ENCODE peak calls at places on chromosomes 6 and 20, in nine cellular contexts. W is T-helper 2 cell; O is activated naive CD8-positive, alpha-beta T cell treated with anti-CD3 and anti-CD28 coated beads, Interleukin-2, amount 50 U/mL, for 24 hours; Y is NCI-H345; R is endothelial cell; I is fibroblast of lung; N is MM.1S; S is fibroblast of the conjunctiva; A is WTC11. G is an unnamed sample.
A peak's percentile ranks its signal among the peaks of the same experiment; 100 is the strongest.

GRCh38 chr6:45566882-45567281 is 189.1 kb upstream of the SUPT3H start:
- DNase-seq in R (no peak), A (no peak), W (no peak), O (no peak), S (no peak), I (no peak), Y (no peak), N (no peak), G (no peak)

GRCh38 chr6:137989696-137990095 is 117.5 kb downstream of the PERP start:
- DNase-seq in S (no peak), I (no peak), W (no peak), O (no peak), R (no peak), A (no peak), Y (no peak), N (no peak), G (no peak)

GRCh38 chr6:75382634-75382900 is 98.0 kb upstream of the TMEM30A start:
- DNase-seq in A (no peak), N (no peak), I (no peak), Y (no peak), S (no peak), W (no peak), R (no peak), O (no peak), G (no peak)

GRCh38 chr6:154164397-154164796 is 125.4 kb downstream of the OPRM1 start:
- DNase-seq in S (peak; percentile 78), A (no peak), O (no peak), N (no peak), R (no peak), Y (no peak), I (peak; percentile 98), W (no peak), G (no peak)

GRCh38 chr6:12851123-12851695 is 134.6 kb downstream of the PHACTR1 start:
- DNase-seq in R (no peak), N (no peak), W (no peak), O (no peak), Y (no peak), I (no peak), A (no peak), S (no peak), G (no peak)

GRCh38 chr6:104540743-104541142 is 319.0 kb downstream of the HACE1 start:
- DNase-seq in Y (no peak), S (peak; percentile 27), A (no peak), W (no peak), R (no peak), I (peak; percentile 43), N (no peak), O (no peak), G (no peak)

GRCh38 chr20:51579137-51579536 is 36.6 kb upstream of the NFATC2 start:
- DNase-seq in Y (no peak), I (no peak), A (no peak), O (no peak), S (no peak), R (no peak), N (no peak), W (no peak), G (no peak)

GRCh38 chr20:32975698-32976674 is 28.2 kb downstream of the SUN5 start:
- DNase-seq in O (no peak), A (peak; percentile 5), S (no peak), R (no peak), Y (no peak), W (no peak), N (no peak), I (no peak), G (no peak)

GRCh38 chr6:160065200-160065599 is 56.4 kb upstream of the SLC22A1 start:
- DNase-seq in I (no peak), N (no peak), R (no peak), W (no peak), S (no peak), A (no peak), Y (no peak), O (no peak), G (no peak)

GRCh38 chr6:110703010-110703905 is 112.0 kb downstream of the CDK19 start:
- DNase-seq in I (no peak), N (no peak), A (no peak), Y (no peak), R (no peak), W (no peak), S (no peak), O (no peak), G (no peak)